ENCODE peak calls at places on chromosomes 2 and 18, in ten cellular contexts. U is skeletal muscle cell, Y is Karpas-422, G is foreskin fibroblast, V is AG04450, A is kidney, H is tibial artery, P is cardiac fibroblast, B is lower lobe of right lung, C is choroid plexus epithelial cell. K is an unnamed sample.

GRCh38 chr2:41129988-41130387 is 678.1 kb upstream of the SLC8A1 start:
- DNase-seq in U (no peak), H (no peak), C (no peak), A (no peak), V (no peak), G (no peak), B (no peak), Y (no peak), P (no peak), K (no peak)

GRCh38 chr2:43138441-43138840 is 88.0 kb downstream of the ZFP36L2 start:
- DNase-seq in V (no peak), U (no peak), B (no peak), H (peak), Y (no peak), A (no peak), P (no peak), C (no peak), G (no peak), K (no peak)

GRCh38 chr18:3256693-3257626 is 5.0 kb upstream of the MYL12B start:
- DNase-seq in V (no peak), P (peak), A (no peak), U (no peak), C (peak), H (no peak), Y (no peak), B (no peak), G (peak), K (peak)

GRCh38 chr2:190863946-190864345 is 16.7 kb upstream of the GLS start:
- DNase-seq in G (no peak), V (no peak), C (no peak), Y (peak), U (no peak), P (no peak), A (no peak), H (no peak), B (peak), K (no peak)

GRCh38 chr18:11689972-11690570 is 1.0 kb downstream of the GNAL start:
- DNase-seq in P (peak), H (no peak), Y (no peak), G (peak), B (no peak), A (no peak), C (peak), U (no peak), V (no peak), K (peak)

GRCh38 chr2:4020649-4021048 is 317.3 kb downstream of the DCDC2C start:
- DNase-seq in Y (no peak), C (no peak), P (no peak), H (no peak), A (no peak), G (no peak), U (no peak), V (no peak), B (no peak), K (no peak)

GRCh38 chr18:33957705-33958104 is 267.0 kb downstream of the NOL4 start:
- DNase-seq in G (no peak), P (no peak), V (no peak), H (no peak), B (no peak), Y (no peak), C (no peak), A (no peak), U (no peak), K (no peak)

GRCh38 chr2:189163889-189164288 is 15.7 kb downstream of the COL5A2 start:
- DNase-seq in U (peak), P (peak), A (no peak), C (peak), G (peak), V (no peak), B (no peak), H (no peak), Y (no peak), K (peak)

GRCh38 chr2:37614061-37614802 is 57.2 kb downstream of the CDC42EP3 start:
- DNase-seq in A (peak), P (peak), C (peak), G (peak), Y (no peak), B (no peak), V (peak), H (peak), U (peak), K (peak)

GRCh38 chr2:202911513-202912341 is at the start of the genes CARF and WDR12:
- DNase-seq in U (peak), H (peak), Y (peak), V (peak), P (peak), B (peak), A (peak), G (peak), C (peak), K (peak)

GRCh38 chr2:234258562-234259141 is 208.2 kb downstream of the SPP2 start:
- DNase-seq in H (no peak), B (no peak), A (no peak), P (peak), C (no peak), G (no peak), V (no peak), U (no peak), Y (no peak), K (no peak)

GRCh38 chr2:121285077-121285449 is at the start of gene TFCP2L1:
- DNase-seq in U (no peak), V (no peak), C (peak), B (peak), P (no peak), Y (no peak), G (peak), A (peak), H (no peak), K (no peak)

GRCh38 chr2:226190479-226191252 is 609.0 kb downstream of the IRS1 start:
- DNase-seq in Y (no peak), G (peak), A (no peak), U (peak), B (no peak), V (no peak), H (no peak), C (peak), P (no peak), K (peak)

GRCh38 chr2:16656784-16657391 is 8.7 kb downstream of the CYRIA start:
- DNase-seq in P (no peak), H (peak), B (peak), C (peak), Y (peak), V (no peak), G (no peak), A (no peak), U (no peak), K (no peak)

GRCh38 chr2:84801816-84802215 is 79.1 kb downstream of the TRABD2A start:
- DNase-seq in Y (no peak), C (no peak), P (no peak), H (no peak), G (no peak), A (no peak), B (no peak), U (no peak), V (no peak), K (no peak)

GRCh38 chr2:172350844-172351480 is 76.4 kb upstream of the ITGA6 start:
- DNase-seq in G (no peak), B (peak), Y (no peak), U (no peak), A (no peak), H (peak), P (no peak), C (no peak), V (no peak), K (no peak)

GRCh38 chr2:6073260-6074141 is 381.3 kb downstream of the SOX11 start:
- DNase-seq in C (peak), B (no peak), G (no peak), H (no peak), V (peak), P (no peak), A (no peak), Y (no peak), U (peak), K (peak)

GRCh38 chr18:23716516-23716915 is 27.3 kb downstream of the LAMA3 start:
- DNase-seq in H (no peak), V (peak), C (peak), B (no peak), P (peak), G (peak), U (peak), A (no peak), Y (no peak), K (peak)

GRCh38 chr2:220272656-220273055 is 645.2 kb downstream of the SLC4A3 start:
- DNase-seq in A (no peak), B (no peak), P (no peak), V (no peak), C (no peak), G (no peak), U (no peak), Y (no peak), H (no peak), K (no peak)

DNA sequence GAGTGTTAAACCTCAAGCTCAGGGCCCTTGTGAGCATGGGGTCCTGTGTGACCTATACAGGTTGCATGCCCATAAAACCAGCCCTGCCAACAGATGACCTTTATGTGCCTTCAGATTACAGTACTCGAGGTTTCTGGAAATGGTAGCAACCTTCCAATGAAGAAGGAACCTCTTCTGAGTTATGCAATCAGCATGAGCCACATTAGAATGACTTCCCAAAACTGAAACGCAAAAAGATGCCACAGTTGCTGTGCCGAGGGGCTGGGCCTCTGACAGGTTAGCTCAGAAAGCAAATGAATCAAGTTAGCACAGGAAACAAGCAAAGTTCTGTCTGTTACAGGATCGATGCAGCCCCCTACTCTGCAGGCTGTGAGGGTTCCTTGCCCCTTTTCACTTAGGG is 37.7 kb downstream of the TGFA start:
- DNase-seq in G (no peak), Y (peak), U (no peak), B (peak), C (no peak), P (no peak), A (no peak), H (no peak), V (no peak), K (no peak)
- H3K4me3 ChIP-seq in G (no peak), Y (peak), U (no peak), B (no peak), C (no peak), P (no peak), A (no peak), H (no peak), V (no peak), K (no peak)

GRCh38 chr2:231667497-231667896 is 40.8 kb upstream of the PTMA start:
- DNase-seq in P (no peak), U (no peak), B (no peak), A (no peak), H (no peak), C (no peak), G (no peak), V (no peak), Y (peak), K (no peak)
- H3K4me3 ChIP-seq in P (no peak), U (no peak), B (peak), A (no peak), H (peak), C (no peak), G (no peak), V (no peak), Y (peak), K (no peak)

DNA sequence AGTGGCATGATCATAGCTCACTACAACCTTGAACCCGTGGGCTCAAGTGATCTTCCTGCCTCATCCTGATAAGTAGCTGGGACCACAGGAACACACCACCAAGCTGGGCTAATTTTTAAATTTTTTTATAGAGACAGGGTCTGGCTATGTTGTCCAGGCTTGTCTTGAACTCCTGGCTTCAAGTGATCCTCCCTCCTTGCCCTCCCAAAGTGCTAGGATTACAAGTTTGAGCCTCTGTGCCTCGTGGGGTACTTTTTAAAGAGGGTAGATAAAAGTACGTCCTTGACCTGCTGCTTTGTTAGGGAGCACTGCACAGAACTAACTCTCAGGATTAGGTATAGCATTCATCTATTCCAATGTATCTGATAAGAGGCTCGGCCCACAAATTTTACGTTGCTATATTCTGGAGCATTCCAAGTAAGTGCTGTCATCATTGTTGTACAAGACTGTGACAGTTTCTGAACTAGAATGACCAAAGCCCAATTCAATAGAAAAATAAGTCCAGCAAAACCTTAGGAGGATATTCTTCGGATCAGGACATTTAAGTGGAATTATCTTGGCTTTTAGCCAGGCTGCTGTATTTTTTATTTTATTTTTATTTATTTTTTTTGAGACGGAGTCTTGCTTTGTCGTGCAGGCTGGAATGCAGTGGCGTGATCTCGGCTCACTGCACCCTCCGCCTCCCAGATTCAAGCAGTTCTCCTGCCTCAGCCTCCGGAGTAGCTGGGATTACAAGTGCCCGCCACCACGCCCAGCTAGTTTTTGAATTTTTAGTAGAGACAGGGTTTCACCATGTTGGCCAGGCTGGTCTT is 4.1 kb downstream of the MTCL1 start:
- DNase-seq in A (no peak), C (no peak), B (no peak), H (no peak), G (peak), V (no peak), Y (no peak), P (peak), U (no peak), K (no peak)
- H3K4me3 ChIP-seq in A (no peak), C (no peak), B (no peak), H (no peak), G (peak), V (peak), Y (no peak), P (no peak), U (no peak), K (no peak)

GRCh38 chr2:142880275-142880674 is 2.8 kb downstream of the KYNU start:
- DNase-seq in U (peak), G (peak), H (no peak), A (no peak), P (peak), B (no peak), Y (peak), C (peak), V (no peak), K (peak)

GRCh38 chr2:142876423-142876822 is 1.0 kb upstream of the KYNU start:
- DNase-seq in A (no peak), G (peak), C (peak), U (no peak), V (no peak), Y (no peak), B (no peak), H (no peak), P (peak), K (no peak)

GRCh38 chr2:142877265-142877756 is at the start of gene KYNU:
- DNase-seq in G (peak), U (no peak), V (no peak), A (no peak), C (peak), P (peak), H (no peak), B (no peak), Y (peak), K (no peak)

GRCh38 chr2:142879191-142879590 is 1.7 kb downstream of the KYNU start:
- DNase-seq in V (no peak), H (no peak), U (no peak), Y (peak), A (no peak), G (no peak), C (no peak), P (no peak), B (no peak), K (no peak)

GRCh38 chr2:142878061-142878741 is 737 bp downstream of the KYNU start:
- DNase-seq in C (no peak), Y (peak), H (no peak), P (no peak), A (no peak), B (no peak), U (no peak), V (no peak), G (no peak), K (no peak)
- H3K4me3 ChIP-seq in C (peak), Y (peak), H (peak), P (no peak), A (peak), B (peak), U (no peak), V (no peak), G (no peak), K (no peak)